ENCODE peak calls at places on chromosome 3, in six cellular contexts. W, T, Q, O, R and Z are unnamed samples.
A peak's percentile ranks its signal among the peaks of the same experiment; 100 is the strongest.

GRCh38 chr3:55607844-55608243 is 120.7 kb upstream of the WNT5A start:
- DNase-seq in W (no peak), T (no peak), Q (no peak), O (no peak), R (no peak), Z (no peak)

GRCh38 chr3:50226888-50227389 is 9.1 kb upstream of the GNAI2 start:
- DNase-seq in W (peak; percentile 28), T (peak; percentile 50), Q (no peak), O (no peak), R (no peak), Z (no peak)

GRCh38 chr3:58429657-58430056 is 4.0 kb downstream of the PDHB start:
- DNase-seq in W (no peak), T (peak; percentile 42), Q (no peak), O (no peak), R (no peak), Z (no peak)

GRCh38 chr3:151768393-151768930 is 34.7 kb downstream of the AADACL2 start:
- DNase-seq in W (no peak), T (no peak), Q (no peak), O (no peak), R (no peak), Z (no peak)

GRCh38 chr3:103181175-103181574 is 746.4 kb downstream of the ZPLD1 start:
- DNase-seq in W (no peak), T (no peak), Q (no peak), O (no peak), R (no peak), Z (no peak)

GRCh38 chr3:13189639-13190375 is 116.6 kb upstream of the IQSEC1 start:
- DNase-seq in W (no peak), T (no peak), Q (no peak), O (no peak), R (no peak), Z (no peak)

GRCh38 chr3:183698318-183698731 is 728 bp downstream of the YEATS2 start:
- DNase-seq in W (no peak), T (peak; percentile 35), Q (no peak), O (no peak), R (no peak), Z (no peak)

GRCh38 chr3:42032693-42033349 is 58.3 kb upstream of the TRAK1 start:
- DNase-seq in W (no peak), T (peak; percentile 94), Q (no peak), O (peak; percentile 92), R (no peak), Z (no peak)

GRCh38 chr3:153829596-153830170 is 291.5 kb upstream of the ARHGEF26 start:
- DNase-seq in W (no peak), T (peak; percentile 45), Q (no peak), O (no peak), R (no peak), Z (no peak)

GRCh38 chr3:108090066-108090700 is 648 bp downstream of the CD47 start:
- DNase-seq in W (peak; percentile 37), T (peak; percentile 58), Q (peak; percentile 22), O (no peak), R (no peak), Z (no peak)

GRCh38 chr3:45056608-45057301 is 30.7 kb downstream of the CLEC3B start:
- DNase-seq in W (no peak), T (no peak), Q (no peak), O (no peak), R (no peak), Z (no peak)

GRCh38 chr3:182325213-182325941 is 467.9 kb upstream of the ATP11B start:
- DNase-seq in W (no peak), T (peak; percentile 30), Q (no peak), O (no peak), R (no peak), Z (no peak)

GRCh38 chr3:60079076-60079475 is 1029.3 kb upstream of the CFAP20DC start:
- DNase-seq in W (peak; percentile 20), T (no peak), Q (peak; percentile 26), O (no peak), R (no peak), Z (no peak)

GRCh38 chr3:14480207-14481017 is 59.7 kb downstream of the GRIP2 start:
- DNase-seq in W (no peak), T (peak; percentile 66), Q (no peak), O (no peak), R (no peak), Z (no peak)

GRCh38 chr3:117281371-117281770 is 571.8 kb downstream of the TUSC7 start:
- DNase-seq in W (no peak), T (no peak), Q (no peak), O (no peak), R (no peak), Z (no peak)

GRCh38 chr3:167839460-167839859 is 103.9 kb downstream of the SERPINI1 start:
- DNase-seq in W (no peak), T (no peak), Q (no peak), O (no peak), R (no peak), Z (no peak)

GRCh38 chr3:40951636-40952035 is 247.7 kb upstream of the CTNNB1 start:
- DNase-seq in W (no peak), T (peak; percentile 94), Q (no peak), O (no peak), R (no peak), Z (no peak)

GRCh38 chr3:141427764-141428163 is 59.1 kb upstream of the RASA2 start:
- DNase-seq in W (no peak), T (no peak), Q (no peak), O (no peak), R (no peak), Z (no peak)

GRCh38 chr3:23402728-23403505 is 199.8 kb downstream of the UBE2E2 start:
- DNase-seq in W (no peak), T (peak; percentile 12), Q (no peak), O (no peak), R (no peak), Z (no peak)

GRCh38 chr3:126568776-126569342 is 10.1 kb upstream of the C3orf22 start:
- DNase-seq in W (no peak), T (no peak), Q (no peak), O (no peak), R (no peak), Z (no peak)

GRCh38 chr3:126571078-126571477 is 12.3 kb upstream of the C3orf22 start:
- DNase-seq in W (no peak), T (no peak), Q (no peak), O (no peak), R (no peak), Z (no peak)

GRCh38 chr3:126569390-126569975 is 10.8 kb upstream of the C3orf22 start:
- DNase-seq in W (no peak), T (no peak), Q (no peak), O (no peak), R (no peak), Z (no peak)

GRCh38 chr3:126570103-126570541 is 11.4 kb upstream of the C3orf22 start:
- DNase-seq in W (no peak), T (no peak), Q (no peak), O (no peak), R (no peak), Z (no peak)

GRCh38 chr3:126567696-126568438 is 9.1 kb upstream of the C3orf22 start:
- DNase-seq in W (no peak), T (no peak), Q (no peak), O (no peak), R (no peak), Z (no peak)
- TF ChIP-seq CTCF in W (no peak), T (no peak), Q (no peak), O (no peak), R (peak; percentile 48), Z (no peak)

GRCh38 chr3:11258958-11259357 is 13.2 kb upstream of the ATG7 start:
- DNase-seq in W (no peak), T (no peak), Q (no peak), O (no peak), R (no peak), Z (no peak)
- TF ChIP-seq CTCF in W (no peak), T (peak; percentile 1), Q (no peak), O (no peak), R (no peak), Z (no peak)

DNA sequence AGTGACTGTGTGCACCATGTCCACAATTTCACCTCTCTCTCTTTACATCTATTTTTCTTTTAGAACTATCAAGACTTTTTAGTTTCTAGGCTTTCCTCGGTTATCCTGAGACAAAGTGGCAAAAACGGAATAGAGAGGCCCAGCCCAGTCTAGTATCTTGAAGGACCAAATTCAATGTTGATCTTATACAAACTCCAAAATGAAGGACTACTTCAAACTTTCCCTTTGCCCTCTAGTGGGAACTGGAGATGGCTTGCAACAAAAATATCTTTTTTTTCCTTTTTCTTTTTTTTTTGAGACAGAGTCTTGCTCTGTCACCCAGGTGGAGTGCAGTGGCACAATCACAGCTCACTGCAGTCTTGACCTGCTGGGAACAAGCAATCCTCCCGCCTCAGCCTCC is 338.5 kb upstream of the UMPS start:
- DNase-seq in W (no peak), T (no peak), Q (no peak), O (no peak), R (no peak), Z (no peak)
- TF ChIP-seq CTCF in W (no peak), T (no peak), Q (no peak), O (no peak), R (peak; percentile 10), Z (no peak)

GRCh38 chr3:180804871-180805430 is 107.5 kb upstream of the FXR1 start:
- DNase-seq in W (peak; percentile 67), T (peak; percentile 55), Q (no peak), O (no peak), R (no peak), Z (no peak)
- TF ChIP-seq CTCF in W (no peak), T (peak; percentile 48), Q (no peak), O (peak; percentile 34), R (peak; percentile 63), Z (no peak)

GRCh38 chr3:51353131-51353530 is 32.0 kb upstream of the MANF start:
- DNase-seq in W (no peak), T (no peak), Q (no peak), O (no peak), R (no peak), Z (no peak)
- TF ChIP-seq CTCF in W (no peak), T (no peak), Q (no peak), O (no peak), R (no peak), Z (no peak)

DNA sequence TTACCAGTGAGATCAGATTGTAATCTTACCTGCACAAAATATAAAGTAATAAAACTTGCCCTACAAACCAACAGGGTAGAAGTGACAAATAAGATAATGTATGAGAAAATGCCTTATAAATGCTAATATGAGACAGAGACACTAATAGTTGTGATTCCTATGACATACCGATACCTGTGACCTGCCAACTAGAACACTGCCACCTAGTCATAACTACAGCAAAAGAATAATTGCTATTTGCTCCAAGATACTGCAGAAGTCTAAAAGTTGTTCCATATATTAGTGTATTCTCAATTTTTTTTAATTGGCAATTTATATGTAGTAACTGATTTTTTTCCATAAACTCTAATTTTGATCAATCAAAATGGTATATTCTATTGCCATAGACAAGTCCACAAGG is 25.3 kb upstream of the GP5 start:
- DNase-seq in W (no peak), T (no peak), Q (no peak), O (no peak), R (no peak), Z (no peak)
- TF ChIP-seq CTCF in W (no peak), T (no peak), Q (no peak), O (no peak), R (peak; percentile 14), Z (no peak)

GRCh38 chr3:129282727-129283327 is 4.2 kb downstream of the HMCES start:
- DNase-seq in W (no peak), T (peak; percentile 38), Q (no peak), O (no peak), R (no peak), Z (no peak)
- TF ChIP-seq CTCF in W (no peak), T (no peak), Q (no peak), O (no peak), R (no peak), Z (no peak)